ENCODE peak calls at places on chromosome 21, in eight cellular contexts. U is NCI-H1105, P is GM04504, S is activated T-cell treated with anti-CD3 and anti-CD28 coated beads for 1 hour, B is endothelial cell, A is NCI-H1092, O is GM03348, W is HFF-Myc. D is an unnamed sample.

GRCh38 chr21:45076245-45076661 is 1.9 kb downstream of the ADARB1 start:
- DNase-seq in S (no peak), P (no peak), W (no peak), A (no peak), B (no peak), U (no peak), O (peak), D (peak)

GRCh38 chr21:33374874-33375644 is 28.2 kb upstream of the IFNGR2 start:
- DNase-seq in U (no peak), O (no peak), P (no peak), S (no peak), W (no peak), B (no peak), A (no peak), D (no peak)

GRCh38 chr21:14119038-14119437 is 91.7 kb downstream of the LIPI start:
- DNase-seq in B (no peak), S (no peak), A (no peak), W (no peak), P (no peak), O (no peak), U (no peak), D (no peak)

GRCh38 chr21:37863842-37864241 is 52.4 kb downstream of the KCNJ6 start:
- DNase-seq in A (no peak), U (no peak), P (no peak), O (no peak), B (no peak), W (no peak), S (no peak), D (no peak)

GRCh38 chr21:38468989-38469388 is 29.3 kb downstream of the ERG start:
- DNase-seq in B (no peak), S (no peak), O (peak), W (no peak), U (no peak), P (no peak), A (no peak), D (peak)

GRCh38 chr21:46083271-46084040 is 14.5 kb upstream of the COL6A2 start:
- DNase-seq in P (peak), U (no peak), O (peak), A (no peak), B (no peak), W (no peak), S (no peak), D (peak)

GRCh38 chr21:45286671-45287437 is 841 bp downstream of the POFUT2 start:
- DNase-seq in U (no peak), S (no peak), B (peak), W (no peak), A (no peak), O (peak), P (no peak), D (no peak)

GRCh38 chr21:42063578-42064521 is 7.3 kb upstream of the UMODL1 start:
- DNase-seq in W (no peak), O (no peak), P (no peak), S (peak), A (no peak), U (no peak), B (no peak), D (no peak)

GRCh38 chr21:45525153-45525909 is 16.9 kb downstream of the SLC19A1 start:
- DNase-seq in B (no peak), O (no peak), W (no peak), U (no peak), S (no peak), P (no peak), A (no peak), D (no peak)

GRCh38 chr21:45998276-45998701 is 16.7 kb downstream of the COL6A1 start:
- DNase-seq in P (no peak), S (no peak), U (no peak), O (no peak), W (no peak), B (no peak), A (no peak), D (no peak)

GRCh38 chr21:26845066-26845749 is at the start of gene ADAMTS1:
- DNase-seq in O (peak), W (no peak), U (no peak), P (peak), A (no peak), S (no peak), B (peak), D (peak)

GRCh38 chr21:45158491-45159423 is 84.4 kb downstream of the ADARB1 start:
- DNase-seq in B (no peak), S (no peak), P (no peak), O (no peak), U (no peak), A (no peak), W (no peak), D (no peak)

GRCh38 chr21:41366522-41367151 is 4.8 kb downstream of the MX2 start:
- DNase-seq in O (no peak), A (no peak), B (no peak), U (no peak), P (peak), W (no peak), S (no peak), D (peak)

GRCh38 chr21:44510508-44511218 is 29.3 kb downstream of the KRTAP10-1 start:
- DNase-seq in P (no peak), O (peak), A (peak), W (no peak), U (peak), B (peak), S (peak), D (peak)

GRCh38 chr21:15625363-15625762 is 104.4 kb upstream of the USP25 start:
- DNase-seq in P (no peak), A (no peak), U (no peak), B (no peak), S (no peak), O (no peak), W (no peak), D (no peak)

GRCh38 chr21:38810034-38810825 is 4.5 kb downstream of the ETS2 start:
- DNase-seq in W (no peak), B (no peak), S (no peak), U (no peak), A (no peak), O (no peak), P (no peak), D (no peak)

GRCh38 chr21:17823846-17824245 is 4.7 kb upstream of the C21orf91 start:
- DNase-seq in B (no peak), O (no peak), W (no peak), U (no peak), A (no peak), P (no peak), S (no peak), D (no peak)

GRCh38 chr21:37601915-37602314 is 235.3 kb downstream of the DYRK1A start:
- DNase-seq in B (no peak), S (no peak), O (no peak), U (no peak), P (no peak), A (no peak), W (no peak), D (no peak)

GRCh38 chr21:39321424-39321823 is 8.0 kb upstream of the BRWD1 start:
- DNase-seq in O (no peak), B (no peak), U (no peak), W (no peak), A (no peak), S (no peak), P (no peak), D (no peak)

GRCh38 chr21:45303111-45303615 is 15.5 kb upstream of the POFUT2 start:
- DNase-seq in O (no peak), W (no peak), A (no peak), U (no peak), B (no peak), P (no peak), S (no peak), D (no peak)

GRCh38 chr21:38438476-38438893 is 59.8 kb downstream of the ERG start:
- DNase-seq in O (peak), U (no peak), W (no peak), S (no peak), P (peak), A (no peak), B (no peak), D (peak)

GRCh38 chr21:26835714-26836265 is 9.4 kb downstream of the ADAMTS1 start:
- DNase-seq in O (no peak), A (no peak), U (no peak), P (no peak), S (no peak), W (no peak), B (no peak), D (peak)

GRCh38 chr21:42835611-42836401 is 43.5 kb downstream of the WDR4 start:
- DNase-seq in P (no peak), O (no peak), S (no peak), W (no peak), B (no peak), U (no peak), A (no peak), D (no peak)

GRCh38 chr21:34671891-34672290 is 3.1 kb downstream of the CLIC6 start:
- DNase-seq in P (no peak), U (no peak), A (no peak), W (no peak), O (no peak), S (no peak), B (no peak), D (no peak)